ENCODE peak calls at places on chromosomes 2 and 18, in nine cellular contexts. N is uterus, T is HCT116, E is fibroblast of lung, O is stomach, D is GM23338, H is astrocyte, W is heart right ventricle, U is mammary epithelial cell. V is an unnamed sample.

GRCh38 chr18:3456686-3457069 is 6.7 kb downstream of the TGIF1 start:
- DNase-seq in N (no peak), T (no peak), E (no peak), O (no peak), D (no peak), H (no peak), W (no peak), U (no peak), V (no peak)

GRCh38 chr2:120253021-120253882 is 600 bp downstream of the RALB start:
- DNase-seq in N (peak; percentile 78), T (no peak), E (peak; percentile 77), O (peak; percentile 79), D (peak; percentile 75), H (peak; percentile 65), W (peak; percentile 89), U (peak; percentile 87), V (peak; percentile 85)

GRCh38 chr2:203823179-203823578 is 44.4 kb upstream of the CTLA4 start:
- DNase-seq in N (no peak), T (no peak), E (no peak), O (no peak), D (no peak), H (no peak), W (no peak), U (no peak), V (no peak)

GRCh38 chr18:74533666-74534065 is 634 bp upstream of the CNDP1 start:
- DNase-seq in N (no peak), T (no peak), E (no peak), O (peak; percentile 18), D (peak; percentile 30), H (no peak), W (no peak), U (no peak), V (peak; percentile 51)

GRCh38 chr18:34744569-34744968 is 34.5 kb downstream of the DTNA start:
- DNase-seq in N (no peak), T (no peak), E (no peak), O (no peak), D (no peak), H (no peak), W (no peak), U (no peak), V (no peak)

GRCh38 chr2:144020047-144020446 is 499.9 kb downstream of the ZEB2 start:
- DNase-seq in N (no peak), T (no peak), E (no peak), O (no peak), D (peak; percentile 24), H (no peak), W (no peak), U (no peak), V (no peak)

GRCh38 chr2:113157108-113157896 is 16.5 kb upstream of the PSD4 start:
- DNase-seq in N (no peak), T (no peak), E (peak; percentile 45), O (peak; percentile 85), D (peak; percentile 76), H (peak; percentile 10), W (no peak), U (peak; percentile 55), V (peak; percentile 85)

GRCh38 chr2:9905413-9905812 is 46.1 kb upstream of the GRHL1 start:
- DNase-seq in N (no peak), T (no peak), E (no peak), O (no peak), D (no peak), H (no peak), W (no peak), U (no peak), V (no peak)

GRCh38 chr2:133452146-133452545 is 116.1 kb downstream of the NCKAP5 start:
- DNase-seq in N (no peak), T (no peak), E (no peak), O (no peak), D (no peak), H (no peak), W (no peak), U (no peak), V (no peak)

GRCh38 chr2:176493221-176493825 is 224.1 kb downstream of the MTX2 start:
- DNase-seq in N (no peak), T (no peak), E (no peak), O (no peak), D (no peak), H (no peak), W (no peak), U (no peak), V (no peak)

GRCh38 chr2:129803067-129803466 is 176.4 kb upstream of the RAB6C start:
- DNase-seq in N (no peak), T (no peak), E (peak; percentile 12), O (no peak), D (no peak), H (peak; percentile 2), W (no peak), U (peak; percentile 2), V (no peak)

GRCh38 chr2:55970506-55970905 is 46.9 kb upstream of the EFEMP1 start:
- DNase-seq in N (no peak), T (no peak), E (no peak), O (no peak), D (no peak), H (no peak), W (no peak), U (no peak), V (no peak)

GRCh38 chr2:240511351-240512108 is 46.3 kb downstream of the ANKMY1 start:
- DNase-seq in N (no peak), T (no peak), E (no peak), O (no peak), D (no peak), H (no peak), W (no peak), U (no peak), V (peak; percentile 40)

GRCh38 chr2:19775315-19775714 is 126.5 kb downstream of the TTC32 start:
- DNase-seq in N (no peak), T (no peak), E (no peak), O (no peak), D (no peak), H (no peak), W (no peak), U (no peak), V (no peak)

DNA sequence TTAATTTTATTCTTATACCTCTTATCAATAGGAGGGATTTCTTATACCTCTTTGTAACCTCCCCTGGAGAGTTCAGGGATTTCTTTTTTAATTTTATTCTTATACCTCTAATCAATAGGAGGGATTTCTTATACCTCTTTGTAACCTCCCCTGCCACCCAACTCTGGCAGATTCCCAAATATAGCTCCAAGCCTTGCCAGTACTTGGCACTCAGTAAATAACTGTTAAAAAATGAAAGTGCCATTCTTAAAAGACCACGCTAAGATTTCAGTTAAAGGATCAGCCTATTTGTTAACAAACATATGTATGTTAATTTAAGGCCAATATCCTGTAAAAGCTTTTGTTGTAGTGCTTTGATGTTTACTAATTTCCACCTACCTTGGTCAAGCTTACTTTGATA is 4.8 kb downstream of the RNF149 start:
- DNase-seq in N (no peak), T (no peak), E (no peak), O (no peak), D (no peak), H (no peak), W (no peak), U (no peak), V (no peak)
- H3K4me1 ChIP-seq in N (no peaks in the 10 kb centered on the region), T (peaks cover 13% of the 10 kb centered on the region), E (peaks cover 9% of the 10 kb centered on the region), O (peaks cover 81% of the 10 kb centered on the region), D (peaks cover 15% of the 10 kb centered on the region), H (peaks cover 19% of the 10 kb centered on the region), W (peaks cover 64% of the 10 kb centered on the region), U (peaks cover 25% of the 10 kb centered on the region), V (peaks cover 12% of the 10 kb centered on the region)

DNA sequence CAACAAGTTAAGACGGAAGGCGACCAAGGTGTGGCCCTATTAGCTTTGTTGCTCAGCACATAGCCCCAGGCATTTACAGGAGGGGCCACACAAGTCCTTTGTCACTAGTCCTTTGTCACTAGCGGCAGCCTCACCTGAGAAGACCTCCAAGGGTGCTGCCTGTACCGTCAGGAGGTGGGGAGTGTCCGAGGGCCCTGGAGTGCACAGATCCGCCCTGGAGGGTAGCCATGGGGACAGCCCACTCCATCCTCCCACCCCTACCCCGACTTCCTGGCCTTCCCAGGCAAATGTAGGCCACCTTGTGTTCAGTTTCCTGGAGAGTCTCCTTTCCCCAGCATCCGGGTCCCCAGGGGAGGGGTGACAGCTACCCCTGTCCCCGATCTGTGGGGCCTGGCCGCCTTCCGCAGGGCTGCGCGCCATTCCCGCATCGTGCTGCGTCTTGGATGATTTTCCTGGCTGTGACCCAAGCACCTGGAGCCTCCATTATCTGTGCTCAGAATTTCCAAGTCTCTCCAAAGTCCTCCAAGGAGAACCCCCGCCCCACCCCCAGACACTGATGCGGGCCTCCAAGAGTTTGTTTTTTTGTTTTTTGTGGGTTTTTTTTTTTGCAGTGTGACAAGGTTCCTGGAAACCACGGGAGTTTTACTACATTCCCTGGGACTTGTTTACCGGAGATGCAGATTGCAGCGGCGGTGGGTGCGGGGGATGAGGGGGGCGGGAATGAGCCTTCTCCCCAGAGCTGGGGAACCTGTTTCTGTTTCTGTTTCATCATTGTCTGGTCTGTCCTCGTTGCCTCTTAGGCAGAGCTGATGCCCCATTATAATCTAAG is 28.6 kb downstream of the TEX44 start:
- DNase-seq in N (peak; percentile 63), T (peak; percentile 86), E (no peak), O (no peak), D (peak; percentile 77), H (no peak), W (peak; percentile 80), U (no peak), V (peak; percentile 90)
- H3K4me3 ChIP-seq in N (peak overlapping the region; percentile 5), T (peak overlapping the region; percentile 23), E (no peak overlapping the region), O (peak overlapping the region; percentile 13), D (peak overlapping the region; percentile 29), H (no peak overlapping the region), W (peak overlapping the region; percentile 43), U (no peak overlapping the region), V (no peak overlapping the region)

GRCh38 chr2:238772635-238773297 is 75.1 kb upstream of the TWIST2 start:
- DNase-seq in N (no peak), T (no peak), E (no peak), O (no peak), D (no peak), H (no peak), W (no peak), U (no peak), V (peak; percentile 24)

GRCh38 chr2:238774980-238775509 is 72.8 kb upstream of the TWIST2 start:
- DNase-seq in N (no peak), T (no peak), E (no peak), O (no peak), D (no peak), H (no peak), W (no peak), U (no peak), V (peak; percentile 19)

GRCh38 chr2:238771639-238772038 is 76.2 kb upstream of the TWIST2 start:
- DNase-seq in N (no peak), T (no peak), E (no peak), O (no peak), D (no peak), H (no peak), W (no peak), U (no peak), V (peak; percentile 38)

GRCh38 chr2:238773472-238773871 is 74.4 kb upstream of the TWIST2 start:
- DNase-seq in N (no peak), T (no peak), E (no peak), O (no peak), D (no peak), H (no peak), W (no peak), U (no peak), V (no peak)

GRCh38 chr2:238771193-238771592 is 76.7 kb upstream of the TWIST2 start:
- DNase-seq in N (no peak), T (no peak), E (peak; percentile 42), O (no peak), D (peak; percentile 69), H (peak; percentile 22), W (no peak), U (no peak), V (peak; percentile 61)
- TF ChIP-seq CTCF in N (no peak), T (no peak), E (peak; percentile 47), O (no peak), D (peak; percentile 47), H (peak; percentile 32), W (no peak), U (peak; percentile 32), V (peak; percentile 65)

GRCh38 chr2:5482929-5483331 is 209.3 kb upstream of the SOX11 start:
- DNase-seq in N (no peak), T (no peak), E (peak; percentile 42), O (no peak), D (peak; percentile 23), H (peak; percentile 39), W (peak; percentile 7), U (no peak), V (peak; percentile 75)
- H3K4me1 ChIP-seq in N (no peaks in the 10 kb centered on the region), T (no peaks in the 10 kb centered on the region), E (no peaks in the 10 kb centered on the region), O (no peaks in the 10 kb centered on the region), D (peaks cover 36% of the 10 kb centered on the region), H (peaks cover 8% of the 10 kb centered on the region), W (peaks cover 7% of the 10 kb centered on the region), U (no peaks in the 10 kb centered on the region), V (peaks cover 4% of the 10 kb centered on the region)

V was measured in endodermal cell.